ENCODE peak calls at places on chromosomes 2 and 18, in five cellular contexts. One of them, this sample, is unnamed.

GRCh38 chr2:198807131-198807530 is 650.6 kb downstream of the SATB2 start:
- DNase-seq in fibroblast of the conjunctiva: no peak
- DNase-seq in D341Med: no peak
- DNase-seq in activated CD4-positive, alpha-beta T cell treated with anti-CD3 and anti-CD28 coated beads, Interleukin-2, amount 10 ng/mL, durations not matched to agents 7 days and 5 days: no peak
- DNase-seq in effector CD4-positive, alpha-beta T cell: no peak
- DNase-seq in this sample: no peak

GRCh38 chr2:142742301-142743214 is 134.9 kb upstream of the KYNU start:
- DNase-seq in fibroblast of the conjunctiva: no peak
- DNase-seq in D341Med: no peak
- DNase-seq in activated CD4-positive, alpha-beta T cell treated with anti-CD3 and anti-CD28 coated beads, Interleukin-2, amount 10 ng/mL, durations not matched to agents 7 days and 5 days: no peak
- DNase-seq in effector CD4-positive, alpha-beta T cell: no peak
- DNase-seq in this sample: peak; percentile 2

GRCh38 chr2:203734276-203734983 is 28.0 kb downstream of the CD28 start:
- DNase-seq in fibroblast of the conjunctiva: no peak
- DNase-seq in D341Med: no peak
- DNase-seq in activated CD4-positive, alpha-beta T cell treated with anti-CD3 and anti-CD28 coated beads, Interleukin-2, amount 10 ng/mL, durations not matched to agents 7 days and 5 days: no peak
- DNase-seq in effector CD4-positive, alpha-beta T cell: no peak
- DNase-seq in this sample: no peak

GRCh38 chr2:173216668-173217067 is 138.0 kb upstream of the CDCA7 start:
- DNase-seq in fibroblast of the conjunctiva: no peak
- DNase-seq in D341Med: no peak
- DNase-seq in activated CD4-positive, alpha-beta T cell treated with anti-CD3 and anti-CD28 coated beads, Interleukin-2, amount 10 ng/mL, durations not matched to agents 7 days and 5 days: no peak
- DNase-seq in effector CD4-positive, alpha-beta T cell: no peak
- DNase-seq in this sample: no peak

GRCh38 chr2:204842731-204843490 is 297.6 kb downstream of the PARD3B start:
- DNase-seq in fibroblast of the conjunctiva: peak; percentile 91
- DNase-seq in D341Med: no peak
- DNase-seq in activated CD4-positive, alpha-beta T cell treated with anti-CD3 and anti-CD28 coated beads, Interleukin-2, amount 10 ng/mL, durations not matched to agents 7 days and 5 days: no peak
- DNase-seq in effector CD4-positive, alpha-beta T cell: no peak
- DNase-seq in this sample: peak; percentile 39

GRCh38 chr2:102915128-102915527 is 153.3 kb downstream of the TMEM182 start:
- DNase-seq in fibroblast of the conjunctiva: no peak
- DNase-seq in D341Med: no peak
- DNase-seq in activated CD4-positive, alpha-beta T cell treated with anti-CD3 and anti-CD28 coated beads, Interleukin-2, amount 10 ng/mL, durations not matched to agents 7 days and 5 days: no peak
- DNase-seq in effector CD4-positive, alpha-beta T cell: no peak
- DNase-seq in this sample: no peak

GRCh38 chr2:3742743-3743142 is 39.4 kb downstream of the DCDC2C start:
- DNase-seq in fibroblast of the conjunctiva: no peak
- DNase-seq in D341Med: no peak
- DNase-seq in activated CD4-positive, alpha-beta T cell treated with anti-CD3 and anti-CD28 coated beads, Interleukin-2, amount 10 ng/mL, durations not matched to agents 7 days and 5 days: no peak
- DNase-seq in effector CD4-positive, alpha-beta T cell: no peak
- DNase-seq in this sample: no peak

GRCh38 chr2:64686283-64686956 is 32.7 kb upstream of the SERTAD2 start:
- DNase-seq in fibroblast of the conjunctiva: no peak
- DNase-seq in D341Med: no peak
- DNase-seq in activated CD4-positive, alpha-beta T cell treated with anti-CD3 and anti-CD28 coated beads, Interleukin-2, amount 10 ng/mL, durations not matched to agents 7 days and 5 days: no peak
- DNase-seq in effector CD4-positive, alpha-beta T cell: no peak
- DNase-seq in this sample: no peak

GRCh38 chr2:157164370-157164769 is 93.1 kb upstream of the GALNT5 start:
- DNase-seq in fibroblast of the conjunctiva: no peak
- DNase-seq in D341Med: no peak
- DNase-seq in activated CD4-positive, alpha-beta T cell treated with anti-CD3 and anti-CD28 coated beads, Interleukin-2, amount 10 ng/mL, durations not matched to agents 7 days and 5 days: no peak
- DNase-seq in effector CD4-positive, alpha-beta T cell: no peak
- DNase-seq in this sample: no peak

GRCh38 chr2:46913471-46914381 is 1.9 kb downstream of the MCFD2 start:
- DNase-seq in fibroblast of the conjunctiva: no peak
- DNase-seq in D341Med: no peak
- DNase-seq in activated CD4-positive, alpha-beta T cell treated with anti-CD3 and anti-CD28 coated beads, Interleukin-2, amount 10 ng/mL, durations not matched to agents 7 days and 5 days: no peak
- DNase-seq in effector CD4-positive, alpha-beta T cell: no peak
- DNase-seq in this sample: no peak

GRCh38 chr2:180169474-180169873 is 162.4 kb upstream of the CWC22 start:
- DNase-seq in fibroblast of the conjunctiva: no peak
- DNase-seq in D341Med: no peak
- DNase-seq in activated CD4-positive, alpha-beta T cell treated with anti-CD3 and anti-CD28 coated beads, Interleukin-2, amount 10 ng/mL, durations not matched to agents 7 days and 5 days: no peak
- DNase-seq in effector CD4-positive, alpha-beta T cell: no peak
- DNase-seq in this sample: no peak

GRCh38 chr2:136206613-136207012 is 88.7 kb upstream of the CXCR4 start:
- DNase-seq in fibroblast of the conjunctiva: no peak
- DNase-seq in D341Med: no peak
- DNase-seq in activated CD4-positive, alpha-beta T cell treated with anti-CD3 and anti-CD28 coated beads, Interleukin-2, amount 10 ng/mL, durations not matched to agents 7 days and 5 days: no peak
- DNase-seq in effector CD4-positive, alpha-beta T cell: no peak
- DNase-seq in this sample: no peak

GRCh38 chr18:44969214-44969842 is 288.6 kb downstream of the SETBP1 start:
- DNase-seq in fibroblast of the conjunctiva: no peak
- DNase-seq in D341Med: no peak
- DNase-seq in activated CD4-positive, alpha-beta T cell treated with anti-CD3 and anti-CD28 coated beads, Interleukin-2, amount 10 ng/mL, durations not matched to agents 7 days and 5 days: no peak
- DNase-seq in effector CD4-positive, alpha-beta T cell: no peak
- DNase-seq in this sample: no peak

GRCh38 chr2:115165529-115166109 is 723.2 kb downstream of the DPP10 start:
- DNase-seq in fibroblast of the conjunctiva: peak; percentile 2
- DNase-seq in D341Med: peak; percentile 20
- DNase-seq in activated CD4-positive, alpha-beta T cell treated with anti-CD3 and anti-CD28 coated beads, Interleukin-2, amount 10 ng/mL, durations not matched to agents 7 days and 5 days: no peak
- DNase-seq in effector CD4-positive, alpha-beta T cell: no peak
- DNase-seq in this sample: peak; percentile 42

GRCh38 chr2:6077585-6077984 is 385.4 kb downstream of the SOX11 start:
- DNase-seq in fibroblast of the conjunctiva: no peak
- DNase-seq in D341Med: no peak
- DNase-seq in activated CD4-positive, alpha-beta T cell treated with anti-CD3 and anti-CD28 coated beads, Interleukin-2, amount 10 ng/mL, durations not matched to agents 7 days and 5 days: no peak
- DNase-seq in effector CD4-positive, alpha-beta T cell: no peak
- DNase-seq in this sample: no peak

GRCh38 chr2:138415891-138416494 is 85.6 kb upstream of the SPOPL start:
- DNase-seq in fibroblast of the conjunctiva: no peak
- DNase-seq in D341Med: no peak
- DNase-seq in activated CD4-positive, alpha-beta T cell treated with anti-CD3 and anti-CD28 coated beads, Interleukin-2, amount 10 ng/mL, durations not matched to agents 7 days and 5 days: no peak
- DNase-seq in effector CD4-positive, alpha-beta T cell: no peak
- DNase-seq in this sample: no peak

GRCh38 chr18:8701546-8702118 is 3.7 kb upstream of the MTCL1 start:
- DNase-seq in fibroblast of the conjunctiva: peak; percentile 50
- DNase-seq in D341Med: no peak
- DNase-seq in activated CD4-positive, alpha-beta T cell treated with anti-CD3 and anti-CD28 coated beads, Interleukin-2, amount 10 ng/mL, durations not matched to agents 7 days and 5 days: no peak
- DNase-seq in effector CD4-positive, alpha-beta T cell: no peak
- DNase-seq in this sample: no peak

GRCh38 chr2:187917535-187917934 is 363.3 kb upstream of the TFPI start:
- DNase-seq in fibroblast of the conjunctiva: no peak
- DNase-seq in D341Med: no peak
- DNase-seq in activated CD4-positive, alpha-beta T cell treated with anti-CD3 and anti-CD28 coated beads, Interleukin-2, amount 10 ng/mL, durations not matched to agents 7 days and 5 days: no peak
- DNase-seq in effector CD4-positive, alpha-beta T cell: no peak
- DNase-seq in this sample: no peak

GRCh38 chr18:9965711-9966624 is 52.2 kb downstream of the VAPA start:
- DNase-seq in fibroblast of the conjunctiva: no peak
- DNase-seq in D341Med: no peak
- DNase-seq in activated CD4-positive, alpha-beta T cell treated with anti-CD3 and anti-CD28 coated beads, Interleukin-2, amount 10 ng/mL, durations not matched to agents 7 days and 5 days: no peak
- DNase-seq in effector CD4-positive, alpha-beta T cell: no peak
- DNase-seq in this sample: no peak

GRCh38 chr2:173296235-173296634 is 58.4 kb upstream of the CDCA7 start:
- DNase-seq in fibroblast of the conjunctiva: no peak
- DNase-seq in D341Med: no peak
- DNase-seq in activated CD4-positive, alpha-beta T cell treated with anti-CD3 and anti-CD28 coated beads, Interleukin-2, amount 10 ng/mL, durations not matched to agents 7 days and 5 days: no peak
- DNase-seq in effector CD4-positive, alpha-beta T cell: no peak
- DNase-seq in this sample: no peak

This sample was measured in hippocampal formation.